ENCODE peak calls at places on chromosomes 12 and 14, in six cellular contexts. T is activated T-helper 9 cell treated with anti-CD3 and anti-CD28 coated beads, Interleukin-2, amount 50 U/mL, for 16 hours; F is fibroblast of mammary gland; G is stimulated activated CD8-positive, alpha-beta memory T cell treated with anti-CD3 and anti-CD28 coated beads, Interleukin-12 subunit alpha, Interleukin-12 subunit beta, amount 100 ng/mL, for 4 hours; W is ELR; Z is AG04450. Y is an unnamed sample.

GRCh38 chr12:46265734-46266133 is 3.1 kb downstream of the SLC38A1 start:
- DNase-seq in T (no peak), F (no peak), G (no peak), W (no peak), Z (no peak), Y (no peak)

GRCh38 chr14:50045837-50046236 is 70.5 kb downstream of the VCPKMT start:
- DNase-seq in T (no peak), F (no peak), G (no peak), W (no peak), Z (no peak), Y (no peak)

GRCh38 chr12:6069452-6070093 is 54.9 kb downstream of the VWF start:
- DNase-seq in T (no peak), F (peak), G (peak), W (peak), Z (peak), Y (peak)

GRCh38 chr12:32891956-32892355 is 4.6 kb downstream of the PKP2 start:
- DNase-seq in T (no peak), F (no peak), G (no peak), W (peak), Z (no peak), Y (peak)

GRCh38 chr14:76773188-76773885 is 12.1 kb downstream of the VASH1 start:
- DNase-seq in T (no peak), F (peak), G (no peak), W (peak), Z (peak), Y (peak)

GRCh38 chr14:96136361-96136760 is 68.3 kb upstream of the BDKRB2 start:
- DNase-seq in T (no peak), F (peak), G (no peak), W (peak), Z (no peak), Y (peak)

GRCh38 chr14:34875031-34875922 is at the start of gene BAZ1A:
- DNase-seq in T (peak), F (peak), G (peak), W (peak), Z (peak), Y (peak)

GRCh38 chr12:108881953-108882352 is 2.1 kb downstream of the DAO start:
- DNase-seq in T (no peak), F (no peak), G (no peak), W (no peak), Z (no peak), Y (peak)

GRCh38 chr12:47813491-47814196 is 6.1 kb downstream of the HDAC7 start:
- DNase-seq in T (no peak), F (peak), G (no peak), W (peak), Z (no peak), Y (no peak)

GRCh38 chr14:103530390-103530789 is 1.4 kb downstream of the TRMT61A start:
- DNase-seq in T (no peak), F (no peak), G (no peak), W (peak), Z (no peak), Y (no peak)

GRCh38 chr12:68180792-68181744 is 21.5 kb upstream of the IFNG start:
- DNase-seq in T (no peak), F (peak), G (no peak), W (no peak), Z (no peak), Y (no peak)

GRCh38 chr12:14426792-14427191 is 61.3 kb downstream of the ATF7IP start:
- DNase-seq in T (no peak), F (no peak), G (no peak), W (no peak), Z (no peak), Y (no peak)

GRCh38 chr12:115227137-115227615 is 543.2 kb upstream of the TBX3 start:
- DNase-seq in T (no peak), F (peak), G (no peak), W (peak), Z (peak), Y (peak)